ENCODE peak calls at places on chromosomes 11 and 22, in four cellular contexts. F is body of pancreas, C is right lobe of liver, D is Peyer's patch. Z is an unnamed sample.

GRCh38 chr11:94067010-94067409 is 45.9 kb downstream of the HEPHL1 start:
- DNase-seq in C (no peak), D (no peak), F (no peak), Z (no peak)

GRCh38 chr11:101915811-101916291 is 471 bp downstream of the ANGPTL5 start:
- DNase-seq in F (no peak), C (no peak), D (no peak), Z (no peak)

GRCh38 chr11:14384338-14384737 is 25.4 kb upstream of the RRAS2 start:
- DNase-seq in F (no peak), C (no peak), D (no peak), Z (no peak)

GRCh38 chr11:96114178-96115070 is 190.5 kb upstream of the MTMR2 start:
- DNase-seq in F (no peak), D (no peak), C (no peak), Z (no peak)

GRCh38 chr11:40186401-40187091 is 1272.9 kb downstream of the LRRC4C start:
- DNase-seq in C (no peak), D (no peak), F (no peak), Z (no peak)

GRCh38 chr11:95044010-95044409 is 5.2 kb upstream of the KDM4F start:
- DNase-seq in D (no peak), F (no peak), C (no peak), Z (no peak)

GRCh38 chr22:26587991-26588613 is 1.8 kb downstream of the TPST2 start:
- DNase-seq in C (no peak), F (no peak), D (no peak), Z (no peak)

GRCh38 chr11:10294289-10294953 is 402 bp upstream of the SBF2 start:
- DNase-seq in C (peak), D (peak), F (peak), Z (no peak)

GRCh38 chr11:70552167-70552435 is 153.8 kb downstream of the CTTN start:
- DNase-seq in C (no peak), F (no peak), D (no peak), Z (no peak)

GRCh38 chr11:22625448-22626287 is at the start of gene FANCF:
- DNase-seq in C (peak), F (peak), D (peak), Z (peak)
- TF ChIP-seq POLR2A in C (no peak), F (peak), D (no peak), Z (peak)

GRCh38 chr22:48489551-48490512 is 1337.8 kb downstream of the BRD1 start:
- DNase-seq in D (peak), C (no peak), F (no peak), Z (no peak)
- TF ChIP-seq POLR2A in D (no peak), C (no peak), F (no peak), Z (no peak)

DNA sequence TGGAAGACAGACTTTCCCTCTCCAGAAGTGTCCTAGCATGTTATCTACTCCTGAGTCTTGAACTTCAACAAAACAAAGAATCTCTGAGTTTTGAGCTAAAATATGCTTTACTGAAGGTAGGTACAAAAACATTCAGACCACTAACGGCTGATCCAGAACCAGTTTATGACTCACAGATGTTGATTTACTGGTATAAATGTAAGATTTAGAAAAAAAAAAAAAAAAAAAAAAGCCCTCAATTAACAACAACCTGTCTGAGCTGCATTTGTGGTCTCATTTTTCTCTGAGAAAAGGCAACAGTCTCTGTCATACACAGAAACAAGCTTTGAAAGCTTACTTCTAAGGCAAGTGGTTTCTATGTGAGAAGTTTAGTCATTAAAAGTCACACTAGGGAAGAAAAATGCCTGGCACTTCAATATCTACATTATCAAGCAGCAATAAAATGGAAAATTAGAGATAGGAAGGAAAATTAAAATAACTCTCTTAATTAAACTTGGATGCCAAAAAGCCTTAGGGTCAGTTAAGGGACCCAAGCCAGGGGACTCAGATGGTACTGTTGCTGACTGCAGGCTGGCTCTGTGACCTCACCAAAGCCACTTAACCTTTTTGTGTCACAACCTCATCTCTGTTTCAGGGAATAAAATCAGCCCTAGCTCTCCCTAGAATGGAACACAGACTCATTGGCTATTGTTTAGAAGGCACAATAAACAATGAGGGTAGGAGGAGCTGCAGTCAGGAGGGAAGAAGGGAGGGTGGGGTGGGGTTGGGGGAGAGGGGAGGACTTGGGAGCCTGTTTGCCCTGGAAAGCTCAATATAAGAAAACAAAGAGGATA is 61.7 kb downstream of the ETS1 start:
- DNase-seq in C (no peak), F (no peak), D (no peak), Z (no peak)
- TF ChIP-seq POLR2A in C (peak), F (no peak), D (no peak), Z (no peak)

GRCh38 chr22:48278620-48279464 is 1516.4 kb downstream of the TBC1D22A start:
- DNase-seq in F (no peak), D (no peak), C (no peak), Z (no peak)
- TF ChIP-seq POLR2A in F (no peak), D (no peak), C (no peak), Z (no peak)

GRCh38 chr11:119121008-119121810 is at the start of gene HINFP:
- DNase-seq in D (peak), C (peak), F (peak), Z (peak)
- TF ChIP-seq POLR2A in D (peak), C (peak), F (no peak), Z (peak)